ENCODE peak calls at places on chromosomes 12 and 14, in eight cellular contexts. N, Q, B, H, I, C, Y and X are unnamed samples.

GRCh38 chr14:103518416-103519042 is 4.1 kb downstream of the CKB start:
- DNase-seq in N (peak; percentile 80), Q (peak; percentile 54), B (peak; percentile 82), H (no peak), I (peak; percentile 81), C (peak; percentile 32), Y (peak; percentile 29), X (peak; percentile 61)

GRCh38 chr12:50282581-50283229 is 615 bp downstream of the LIMA1 start:
- DNase-seq in N (peak; percentile 17), Q (peak; percentile 44), B (no peak), H (no peak), I (no peak), C (peak; percentile 61), Y (peak; percentile 77), X (peak; percentile 26)

GRCh38 chr14:92040431-92041040 is 677 bp upstream of the TRIP11 start:
- DNase-seq in N (peak; percentile 37), Q (peak; percentile 24), B (no peak), H (no peak), I (peak; percentile 37), C (peak; percentile 46), Y (peak; percentile 61), X (no peak)

GRCh38 chr12:71426648-71427047 is 12.9 kb upstream of the LGR5 start:
- DNase-seq in N (no peak), Q (no peak), B (no peak), H (no peak), I (no peak), C (no peak), Y (peak; percentile 11), X (no peak)

GRCh38 chr12:44317651-44318126 is 481.8 kb downstream of the TMEM117 start:
- DNase-seq in N (no peak), Q (no peak), B (no peak), H (no peak), I (no peak), C (peak; percentile 7), Y (peak; percentile 40), X (no peak)

GRCh38 chr12:74401035-74401434 is 136.6 kb upstream of the ATXN7L3B start:
- DNase-seq in N (no peak), Q (no peak), B (no peak), H (no peak), I (no peak), C (no peak), Y (no peak), X (no peak)

GRCh38 chr12:62347922-62348650 is 87.9 kb downstream of the USP15 start:
- DNase-seq in N (no peak), Q (no peak), B (no peak), H (no peak), I (no peak), C (no peak), Y (peak; percentile 56), X (no peak)

GRCh38 chr12:24045816-24046257 is 96.4 kb upstream of the SOX5 start:
- DNase-seq in N (no peak), Q (no peak), B (no peak), H (no peak), I (no peak), C (peak; percentile 79), Y (peak; percentile 47), X (no peak)

GRCh38 chr12:41932470-41932991 is 212.1 kb downstream of the GXYLT1 start:
- DNase-seq in N (peak; percentile 28), Q (no peak), B (peak; percentile 55), H (peak; percentile 81), I (peak; percentile 63), C (peak; percentile 90), Y (no peak), X (peak; percentile 37)

GRCh38 chr12:6276936-6277615 is 33.4 kb upstream of the PLEKHG6 start:
- DNase-seq in N (peak; percentile 43), Q (no peak), B (peak; percentile 51), H (no peak), I (no peak), C (peak; percentile 46), Y (no peak), X (no peak)

GRCh38 chr12:70609739-70610491 is 27.3 kb downstream of the PTPRB start:
- DNase-seq in N (peak; percentile 74), Q (peak; percentile 9), B (peak; percentile 74), H (peak; percentile 77), I (peak; percentile 48), C (peak; percentile 79), Y (no peak), X (no peak)

GRCh38 chr12:99108924-99109323 is 463.8 kb downstream of the APAF1 start:
- DNase-seq in N (no peak), Q (no peak), B (no peak), H (no peak), I (no peak), C (no peak), Y (no peak), X (no peak)

GRCh38 chr12:85065816-85066482 is 29.8 kb downstream of the LRRIQ1 start:
- DNase-seq in N (no peak), Q (no peak), B (no peak), H (no peak), I (no peak), C (no peak), Y (no peak), X (no peak)

GRCh38 chr12:30515351-30515750 is 180.3 kb downstream of the IPO8 start:
- DNase-seq in N (no peak), Q (no peak), B (no peak), H (no peak), I (no peak), C (peak; percentile 26), Y (no peak), X (no peak)

GRCh38 chr12:59708484-59708883 is 112.7 kb downstream of the SLC16A7 start:
- DNase-seq in N (no peak), Q (no peak), B (no peak), H (no peak), I (no peak), C (no peak), Y (peak; percentile 1), X (no peak)

GRCh38 chr14:105589161-105589925 is 63.0 kb downstream of the TMEM121 start:
- DNase-seq in N (no peak), Q (no peak), B (no peak), H (no peak), I (no peak), C (no peak), Y (no peak), X (no peak)

GRCh38 chr14:54685286-54685845 is 118.4 kb downstream of the SAMD4A start:
- DNase-seq in N (no peak), Q (no peak), B (no peak), H (no peak), I (no peak), C (peak; percentile 46), Y (no peak), X (no peak)

GRCh38 chr12:75874456-75874855 is 157.1 kb downstream of the PHLDA1 start:
- DNase-seq in N (no peak), Q (no peak), B (no peak), H (no peak), I (no peak), C (no peak), Y (no peak), X (no peak)

GRCh38 chr14:24997335-24997734 is 52.6 kb downstream of the STXBP6 start:
- DNase-seq in N (no peak), Q (no peak), B (no peak), H (no peak), I (no peak), C (no peak), Y (no peak), X (no peak)

GRCh38 chr14:70665448-70666363 is 24.0 kb downstream of the TTC9 start:
- DNase-seq in N (peak; percentile 84), Q (peak; percentile 93), B (peak; percentile 82), H (no peak), I (peak; percentile 91), C (no peak), Y (no peak), X (peak; percentile 20)

GRCh38 chr14:105294142-105294597 is 6.6 kb downstream of the BRF1 start:
- DNase-seq in N (no peak), Q (no peak), B (no peak), H (no peak), I (no peak), C (peak; percentile 89), Y (peak; percentile 50), X (no peak)

GRCh38 chr12:96085475-96085874 is 50.1 kb upstream of the LTA4H start:
- DNase-seq in N (no peak), Q (no peak), B (no peak), H (no peak), I (no peak), C (no peak), Y (no peak), X (no peak)

GRCh38 chr12:65595016-65595560 is 229.2 kb upstream of the HMGA2 start:
- DNase-seq in N (no peak), Q (no peak), B (no peak), H (no peak), I (no peak), C (no peak), Y (no peak), X (no peak)

GRCh38 chr12:77947326-77947725 is 116.6 kb downstream of the NAV3 start:
- DNase-seq in N (no peak), Q (no peak), B (no peak), H (no peak), I (no peak), C (peak; percentile 43), Y (peak; percentile 83), X (no peak)

GRCh38 chr12:68400231-68400829 is 68.2 kb upstream of the MDM1 start:
- DNase-seq in N (no peak), Q (no peak), B (no peak), H (no peak), I (no peak), C (peak; percentile 18), Y (no peak), X (no peak)

DNA sequence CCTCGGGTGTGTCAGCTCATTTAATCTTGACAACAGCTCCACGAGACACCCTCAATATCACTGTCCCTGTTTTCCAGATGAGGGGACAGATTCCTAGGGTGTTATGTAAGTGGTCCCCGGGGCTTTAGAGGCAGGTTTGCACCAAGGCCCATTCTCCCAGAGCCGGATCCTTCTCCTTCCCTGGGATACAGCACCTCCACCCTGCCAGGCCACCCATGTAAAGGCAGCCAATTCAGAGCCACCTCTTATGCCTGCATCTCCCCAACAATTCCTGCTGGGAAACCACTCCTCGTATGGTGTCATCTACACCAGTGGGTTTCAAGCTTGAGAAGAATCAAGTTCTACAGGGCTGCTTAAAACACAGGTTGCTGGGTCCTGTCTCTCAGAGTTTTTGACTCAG is 4.1 kb upstream of the CYP46A1 start:
- DNase-seq in N (no peak), Q (no peak), B (no peak), H (no peak), I (no peak), C (no peak), Y (no peak), X (no peak)
- H3K27ac ChIP-seq in N (no peak overlapping the region), Q (no peak overlapping the region), B (no peak overlapping the region), H (no peak overlapping the region), I (no peak overlapping the region), C (no peak overlapping the region), Y (no peak overlapping the region), X (no peak overlapping the region)

GRCh38 chr12:108514973-108515814 is at the start of gene FICD:
- DNase-seq in N (peak; percentile 100), Q (peak; percentile 99), B (peak; percentile 100), H (peak; percentile 100), I (peak; percentile 100), C (peak; percentile 99), Y (peak; percentile 96), X (peak; percentile 99)
- TF ChIP-seq POLR2A in N (peak; percentile 30), Q (peak; percentile 31), B (peak; percentile 34), H (no peak), I (no peak), C (peak; percentile 50), Y (peak; percentile 77), X (peak; percentile 53)

GRCh38 chr14:68592948-68593347 is 199.9 kb downstream of the ZFP36L1 start:
- DNase-seq in N (no peak), Q (no peak), B (peak; percentile 34), H (peak; percentile 43), I (no peak), C (no peak), Y (no peak), X (peak; percentile 3)
- H3K4me1 ChIP-seq in N (peaks cover 21% of the 10 kb centered on the region), Q (peaks cover 7% of the 10 kb centered on the region), B (peaks cover 6% of the 10 kb centered on the region), H (peaks cover 38% of the 10 kb centered on the region), I (peaks cover 53% of the 10 kb centered on the region), C (peaks cover 4% of the 10 kb centered on the region), Y (peaks cover 23% of the 10 kb centered on the region), X (peaks cover 37% of the 10 kb centered on the region)

GRCh38 chr14:76174982-76175381 is 23.3 kb downstream of the GPATCH2L start:
- DNase-seq in N (no peak), Q (no peak), B (no peak), H (no peak), I (no peak), C (no peak), Y (no peak), X (no peak)
- H3K27ac ChIP-seq in N (no peak overlapping the region), Q (no peak overlapping the region), B (no peak overlapping the region), H (no peak overlapping the region), I (no peak overlapping the region), C (no peak overlapping the region), Y (no peak overlapping the region), X (no peak overlapping the region)